ENCODE peak calls at places on chromosomes 3 and 15, in four cellular contexts. One of them, this sample, is unnamed.

GRCh38 chr3:86785381-86785780 is 205.6 kb downstream of the VGLL3 start:
- DNase-seq in nephron progenitor cell: no peak
- DNase-seq in activated CD8-positive, alpha-beta T cell treated with anti-CD3 and anti-CD28 coated beads for 36 hours: no peak
- DNase-seq in CD4-positive, alpha-beta T cell: no peak
- DNase-seq in this sample: no peak

GRCh38 chr3:105904683-105905320 is 36.0 kb upstream of the CBLB start:
- DNase-seq in nephron progenitor cell: no peak
- DNase-seq in activated CD8-positive, alpha-beta T cell treated with anti-CD3 and anti-CD28 coated beads for 36 hours: no peak
- DNase-seq in CD4-positive, alpha-beta T cell: no peak
- DNase-seq in this sample: no peak

GRCh38 chr3:173911446-173911845 is 513.9 kb downstream of the NLGN1 start:
- DNase-seq in nephron progenitor cell: no peak
- DNase-seq in activated CD8-positive, alpha-beta T cell treated with anti-CD3 and anti-CD28 coated beads for 36 hours: no peak
- DNase-seq in CD4-positive, alpha-beta T cell: no peak
- DNase-seq in this sample: no peak

GRCh38 chr3:134877788-134878187 is 82.7 kb downstream of the EPHB1 start:
- DNase-seq in CD4-positive, alpha-beta T cell: no peak
- DNase-seq in activated CD8-positive, alpha-beta T cell treated with anti-CD3 and anti-CD28 coated beads for 36 hours: no peak
- DNase-seq in nephron progenitor cell: no peak
- DNase-seq in this sample: no peak

GRCh38 chr3:166713787-166714186 is 666.3 kb downstream of the ZBBX start:
- DNase-seq in activated CD8-positive, alpha-beta T cell treated with anti-CD3 and anti-CD28 coated beads for 36 hours: no peak
- DNase-seq in nephron progenitor cell: no peak
- DNase-seq in CD4-positive, alpha-beta T cell: no peak
- DNase-seq in this sample: no peak

GRCh38 chr15:95292790-95293450 is 1037.6 kb upstream of the NR2F2 start:
- DNase-seq in CD4-positive, alpha-beta T cell: no peak
- DNase-seq in nephron progenitor cell: no peak
- DNase-seq in activated CD8-positive, alpha-beta T cell treated with anti-CD3 and anti-CD28 coated beads for 36 hours: no peak
- DNase-seq in this sample: no peak

GRCh38 chr15:67746450-67746849 is 78.9 kb upstream of the SKOR1 start:
- DNase-seq in activated CD8-positive, alpha-beta T cell treated with anti-CD3 and anti-CD28 coated beads for 36 hours: peak; percentile 36
- DNase-seq in nephron progenitor cell: no peak
- DNase-seq in CD4-positive, alpha-beta T cell: no peak
- DNase-seq in this sample: no peak

GRCh38 chr15:41513282-41514227 is at the start of gene LTK:
- DNase-seq in nephron progenitor cell: peak; percentile 75
- DNase-seq in CD4-positive, alpha-beta T cell: no peak
- DNase-seq in activated CD8-positive, alpha-beta T cell treated with anti-CD3 and anti-CD28 coated beads for 36 hours: peak; percentile 63
- DNase-seq in this sample: peak; percentile 70

GRCh38 chr3:56754753-56755365 is 46.9 kb downstream of the ARHGEF3 start:
- DNase-seq in CD4-positive, alpha-beta T cell: peak; percentile 38
- DNase-seq in nephron progenitor cell: peak; percentile 26
- DNase-seq in activated CD8-positive, alpha-beta T cell treated with anti-CD3 and anti-CD28 coated beads for 36 hours: peak; percentile 60
- DNase-seq in this sample: peak; percentile 38

GRCh38 chr15:29740692-29741311 is 81.5 kb downstream of the TJP1 start:
- DNase-seq in CD4-positive, alpha-beta T cell: no peak
- DNase-seq in activated CD8-positive, alpha-beta T cell treated with anti-CD3 and anti-CD28 coated beads for 36 hours: peak; percentile 14
- DNase-seq in nephron progenitor cell: no peak
- DNase-seq in this sample: no peak
- TF ChIP-seq CTCF in CD4-positive, alpha-beta T cell: no peak
- TF ChIP-seq CTCF in activated CD8-positive, alpha-beta T cell treated with anti-CD3 and anti-CD28 coated beads for 36 hours: no peak
- TF ChIP-seq CTCF in nephron progenitor cell: no peak
- TF ChIP-seq CTCF in this sample: peak; percentile 45

DNA sequence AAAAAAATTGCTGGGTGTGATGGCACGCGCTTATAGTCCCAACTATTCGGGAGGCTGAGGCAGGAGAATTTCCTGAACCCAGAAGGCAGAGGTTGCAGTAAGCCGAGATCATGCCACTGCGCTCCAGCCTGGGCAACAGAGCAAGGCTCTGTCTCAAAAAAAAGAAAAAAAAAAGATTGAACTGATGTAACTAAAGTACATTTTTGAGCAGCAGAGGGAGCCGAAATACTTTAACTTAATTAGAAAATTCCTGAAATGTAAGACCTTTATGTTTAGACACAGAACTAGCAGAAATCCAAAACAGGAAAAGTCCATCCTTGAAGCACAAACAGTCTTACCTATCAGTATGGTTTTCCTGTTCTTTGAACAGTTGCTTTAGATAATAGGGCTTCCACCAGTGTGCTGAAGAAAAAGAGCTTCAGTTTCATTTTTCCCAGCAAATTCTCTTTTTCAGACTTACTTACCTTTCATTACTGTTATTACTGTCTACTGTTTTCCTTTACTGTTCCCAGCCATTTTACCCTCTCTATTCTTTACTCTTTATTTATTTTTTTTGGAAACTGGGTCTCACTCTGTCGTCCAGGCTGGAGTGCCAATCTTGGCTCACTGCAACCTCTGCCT is 33.4 kb upstream of the ZNF609 start:
- DNase-seq in CD4-positive, alpha-beta T cell: no peak
- DNase-seq in activated CD8-positive, alpha-beta T cell treated with anti-CD3 and anti-CD28 coated beads for 36 hours: no peak
- DNase-seq in nephron progenitor cell: no peak
- DNase-seq in this sample: no peak
- TF ChIP-seq CTCF in CD4-positive, alpha-beta T cell: peak; percentile 70
- TF ChIP-seq CTCF in activated CD8-positive, alpha-beta T cell treated with anti-CD3 and anti-CD28 coated beads for 36 hours: peak; percentile 52
- TF ChIP-seq CTCF in nephron progenitor cell: no peak
- TF ChIP-seq CTCF in this sample: peak; percentile 35

GRCh38 chr3:147361671-147362420 is 44.5 kb downstream of the ZIC4 start:
- DNase-seq in nephron progenitor cell: peak; percentile 73
- DNase-seq in CD4-positive, alpha-beta T cell: no peak
- DNase-seq in activated CD8-positive, alpha-beta T cell treated with anti-CD3 and anti-CD28 coated beads for 36 hours: peak; percentile 65
- DNase-seq in this sample: peak; percentile 40
- TF ChIP-seq CTCF in nephron progenitor cell: peak; percentile 75
- TF ChIP-seq CTCF in CD4-positive, alpha-beta T cell: peak; percentile 11
- TF ChIP-seq CTCF in activated CD8-positive, alpha-beta T cell treated with anti-CD3 and anti-CD28 coated beads for 36 hours: peak; percentile 52
- TF ChIP-seq CTCF in this sample: peak; percentile 76

DNA sequence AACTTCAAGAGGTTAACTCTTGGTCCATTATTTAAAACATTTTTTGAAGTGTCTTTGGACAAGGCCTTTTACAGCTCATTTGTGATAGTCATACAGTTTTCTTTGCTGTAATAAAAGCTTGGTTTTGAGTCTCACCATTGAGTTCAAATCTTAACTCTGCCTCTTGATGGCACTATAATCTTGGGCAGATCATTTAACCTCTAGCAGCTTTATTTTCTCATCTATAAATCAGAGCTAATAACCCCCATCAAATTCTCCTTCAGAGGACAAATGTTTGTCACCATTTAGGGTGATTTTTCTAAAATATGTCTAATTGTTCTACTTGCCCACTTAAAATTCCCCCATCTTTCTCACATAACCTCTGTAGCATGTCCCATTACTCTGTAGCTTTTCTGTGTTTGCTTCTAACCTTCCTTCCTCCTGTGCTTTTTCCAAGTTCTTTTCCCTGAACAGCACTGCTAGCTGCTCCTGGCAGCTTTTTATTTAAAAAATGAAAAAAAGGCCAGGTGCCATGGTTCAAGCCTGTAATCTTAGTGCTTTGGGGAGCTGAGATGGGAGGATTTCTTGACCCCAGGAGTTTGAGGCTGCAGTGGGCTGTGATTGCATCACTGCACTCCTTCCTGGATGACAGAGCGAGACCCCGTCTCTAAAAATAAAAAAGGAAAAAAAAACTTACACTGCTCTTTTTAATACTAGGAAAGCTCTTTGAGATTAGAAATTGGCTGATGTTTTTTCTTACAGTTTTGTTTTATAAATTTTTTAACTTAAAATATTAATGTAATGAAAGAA is 28.5 kb downstream of the UBE2E1 start:
- DNase-seq in activated CD8-positive, alpha-beta T cell treated with anti-CD3 and anti-CD28 coated beads for 36 hours: no peak
- DNase-seq in CD4-positive, alpha-beta T cell: no peak
- DNase-seq in nephron progenitor cell: no peak
- DNase-seq in this sample: no peak
- TF ChIP-seq CTCF in activated CD8-positive, alpha-beta T cell treated with anti-CD3 and anti-CD28 coated beads for 36 hours: no peak
- TF ChIP-seq CTCF in CD4-positive, alpha-beta T cell: no peak
- TF ChIP-seq CTCF in nephron progenitor cell: peak; percentile 13
- TF ChIP-seq CTCF in this sample: peak; percentile 48

GRCh38 chr3:113966172-113966571 is 18.4 kb downstream of the ZDHHC23 start:
- DNase-seq in nephron progenitor cell: no peak
- DNase-seq in activated CD8-positive, alpha-beta T cell treated with anti-CD3 and anti-CD28 coated beads for 36 hours: no peak
- DNase-seq in CD4-positive, alpha-beta T cell: no peak
- DNase-seq in this sample: no peak
- TF ChIP-seq CTCF in nephron progenitor cell: no peak
- TF ChIP-seq CTCF in activated CD8-positive, alpha-beta T cell treated with anti-CD3 and anti-CD28 coated beads for 36 hours: no peak
- TF ChIP-seq CTCF in CD4-positive, alpha-beta T cell: no peak
- TF ChIP-seq CTCF in this sample: no peak

DNA sequence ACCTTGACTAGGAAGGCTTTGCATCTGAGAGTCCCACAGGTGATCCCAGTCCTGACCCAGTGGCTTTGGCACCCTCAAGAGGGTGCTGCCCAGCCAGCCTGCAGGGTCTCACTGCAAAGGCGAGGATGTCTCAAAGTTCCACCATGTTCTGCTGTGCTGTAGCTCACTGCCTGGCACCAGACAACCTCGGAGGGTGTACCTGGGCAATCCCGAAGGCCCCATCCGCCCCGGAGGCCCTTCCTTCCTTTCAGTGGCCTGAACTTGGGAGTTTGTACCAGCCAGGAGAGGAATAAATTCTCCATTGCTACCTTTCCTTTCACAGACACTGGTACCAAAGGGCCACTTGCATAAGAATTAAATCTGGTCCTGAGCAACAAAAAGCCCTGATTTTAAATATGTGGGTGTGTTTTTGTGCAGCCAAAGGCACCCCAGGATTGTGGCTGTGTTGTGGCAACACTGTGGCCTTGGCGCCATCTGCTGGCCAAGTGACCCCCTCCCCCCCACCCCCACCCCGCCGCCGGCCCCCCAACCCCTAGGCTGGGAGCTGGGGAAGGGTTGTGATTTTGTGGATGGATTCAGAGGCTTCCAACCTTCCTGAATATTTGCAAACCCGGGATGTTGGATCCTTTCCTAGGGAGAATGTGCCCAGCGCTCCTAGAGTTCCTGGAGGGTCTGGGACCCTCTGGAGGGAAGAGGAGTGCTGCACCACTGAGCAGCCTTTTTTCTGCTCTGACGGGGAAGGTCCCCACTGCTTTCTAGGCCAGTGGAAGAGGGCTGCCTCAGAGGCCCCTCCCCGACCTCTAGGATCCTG is 9.7 kb upstream of the PTPN23 start:
- DNase-seq in CD4-positive, alpha-beta T cell: peak; percentile 15
- DNase-seq in activated CD8-positive, alpha-beta T cell treated with anti-CD3 and anti-CD28 coated beads for 36 hours: peak; percentile 50
- DNase-seq in nephron progenitor cell: peak; percentile 44
- DNase-seq in this sample: peak; percentile 73
- TF ChIP-seq CTCF in CD4-positive, alpha-beta T cell: peak; percentile 26
- TF ChIP-seq CTCF in activated CD8-positive, alpha-beta T cell treated with anti-CD3 and anti-CD28 coated beads for 36 hours: peak; percentile 65
- TF ChIP-seq CTCF in nephron progenitor cell: peak; percentile 46
- TF ChIP-seq CTCF in this sample: peak; percentile 45

This sample was measured in GM13977.